ENCODE peak calls at places on chromosomes 7 and 10, in five cellular contexts. F is nucleus accumbens, R is C1 segment of cervical spinal cord, W is dermis blood vessel endothelial cell, E is glomerular endothelial cell. M is an unnamed sample.

GRCh38 chr7:91759205-91759863 is 121.2 kb downstream of the MTERF1 start:
- DNase-seq in R (no peak), W (no peak), F (no peak), E (no peak), M (no peak)

GRCh38 chr7:128115821-128116723 is 84.8 kb upstream of the LRRC4 start:
- DNase-seq in E (no peak), R (no peak), W (no peak), F (no peak), M (no peak)

GRCh38 chr7:2619120-2619519 is 12.7 kb upstream of the TTYH3 start:
- DNase-seq in R (no peak), E (no peak), F (no peak), W (no peak), M (no peak)

GRCh38 chr10:69845574-69846251 is 44.0 kb downstream of the COL13A1 start:
- DNase-seq in W (peak; percentile 77), E (no peak), R (no peak), F (no peak), M (no peak)

GRCh38 chr10:34538291-34538829 is 276.7 kb downstream of the PARD3 start:
- DNase-seq in R (no peak), F (no peak), E (no peak), W (no peak), M (no peak)

GRCh38 chr7:24743471-24743870 is 13.8 kb downstream of the GSDME start:
- DNase-seq in R (no peak), F (no peak), E (no peak), W (no peak), M (no peak)

GRCh38 chr7:96361116-96361857 is 39.4 kb upstream of the SLC25A13 start:
- DNase-seq in E (no peak), W (no peak), R (no peak), F (no peak), M (no peak)

GRCh38 chr10:15461353-15462108 is 90.4 kb upstream of the FAM171A1 start:
- DNase-seq in F (no peak), R (no peak), E (no peak), W (peak; percentile 48), M (no peak)

GRCh38 chr7:143914938-143915337 is 13.0 kb upstream of the TCAF1 start:
- DNase-seq in R (no peak), F (no peak), W (no peak), E (no peak), M (no peak)